ENCODE peak calls at places on chromosomes 11 and 22, in eight cellular contexts. E is stomach, X is neural progenitor cell, K is breast epithelium, U is tibial artery, Y is esophagus squamous epithelium, N is endodermal cell, B is upper lobe of right lung. J is an unnamed sample.

GRCh38 chr11:118897721-118898310 is 14.1 kb downstream of the CXCR5 start:
- DNase-seq in Y (no peak), B (no peak), U (no peak), K (no peak), X (no peak), E (no peak), N (no peak), J (no peak)

GRCh38 chr22:46798366-46799057 is 36.1 kb downstream of the TBC1D22A start:
- DNase-seq in N (peak; percentile 95), X (peak; percentile 82), K (no peak), U (peak; percentile 77), B (peak; percentile 93), Y (no peak), E (peak; percentile 81), J (peak; percentile 68)

GRCh38 chr11:13214276-13214865 is 63.2 kb upstream of the BMAL1 start:
- DNase-seq in N (no peak), B (no peak), X (no peak), K (no peak), U (no peak), E (no peak), Y (no peak), J (no peak)

GRCh38 chr22:38467904-38468760 is at the start of gene KDELR3:
- DNase-seq in X (peak; percentile 57), U (peak; percentile 77), N (peak; percentile 74), E (peak; percentile 72), B (peak; percentile 86), K (no peak), Y (no peak), J (no peak)

GRCh38 chr22:34845391-34845790 is 220.6 kb upstream of the ISX start:
- DNase-seq in K (no peak), B (no peak), N (no peak), X (no peak), U (no peak), Y (no peak), E (no peak), J (no peak)

GRCh38 chr22:49853981-49854791 is 542 bp downstream of the ZBED4 start:
- DNase-seq in Y (no peak), U (no peak), E (no peak), B (peak; percentile 78), X (peak; percentile 68), N (peak; percentile 68), K (peak; percentile 53), J (no peak)

GRCh38 chr11:79493555-79494171 is 52.8 kb upstream of the TENM4 start:
- DNase-seq in E (peak; percentile 72), X (peak; percentile 90), U (peak; percentile 81), Y (no peak), K (peak; percentile 59), B (peak; percentile 77), N (peak; percentile 98), J (peak; percentile 25)

GRCh38 chr11:84480151-84480550 is 1147.0 kb downstream of the DLG2 start:
- DNase-seq in Y (no peak), E (no peak), U (no peak), K (no peak), N (no peak), X (peak; percentile 64), B (no peak), J (no peak)

GRCh38 chr11:11510939-11511338 is 110.9 kb downstream of the GALNT18 start:
- DNase-seq in N (no peak), X (peak; percentile 46), K (no peak), B (no peak), U (no peak), E (no peak), Y (no peak), J (peak; percentile 57)

GRCh38 chr11:7251836-7252682 is at the start of gene SYT9:
- DNase-seq in N (peak; percentile 93), Y (no peak), K (peak; percentile 58), B (peak; percentile 79), E (peak; percentile 54), U (peak; percentile 62), X (peak; percentile 93), J (peak; percentile 62)

GRCh38 chr11:61974766-61975631 is 7.6 kb upstream of the FTH1 start:
- DNase-seq in N (peak; percentile 48), U (peak; percentile 81), B (peak; percentile 63), X (no peak), Y (no peak), E (peak; percentile 80), K (peak; percentile 60), J (no peak)

GRCh38 chr11:63609536-63609935 is 4.7 kb downstream of the PLAAT3 start:
- DNase-seq in K (no peak), Y (no peak), B (no peak), X (no peak), E (peak; percentile 33), N (no peak), U (peak; percentile 62), J (peak; percentile 64)

GRCh38 chr11:129918361-129918760 is 23.0 kb upstream of the NFRKB start:
- DNase-seq in E (no peak), X (no peak), N (no peak), K (no peak), B (no peak), U (no peak), Y (no peak), J (no peak)

GRCh38 chr22:39959640-39960447 is at the start of gene TMA7B:
- DNase-seq in U (no peak), E (peak; percentile 27), K (no peak), N (peak; percentile 85), X (peak; percentile 61), B (no peak), Y (no peak), J (no peak)

GRCh38 chr11:8342821-8343681 is 79.4 kb upstream of the LMO1 start:
- DNase-seq in K (no peak), B (no peak), U (no peak), X (no peak), Y (no peak), E (no peak), N (no peak), J (no peak)

GRCh38 chr22:40409613-40410113 is 39.3 kb downstream of the SGSM3 start:
- DNase-seq in N (no peak), U (no peak), K (no peak), E (no peak), Y (no peak), X (no peak), B (no peak), J (no peak)

GRCh38 chr22:25509391-25509791 is 55.1 kb upstream of the GRK3 start:
- DNase-seq in E (no peak), K (no peak), Y (no peak), U (no peak), N (no peak), B (no peak), X (no peak), J (no peak)

GRCh38 chr11:8593455-8593854 is 573 bp downstream of the STK33 start:
- DNase-seq in N (no peak), B (no peak), X (no peak), E (no peak), K (no peak), Y (no peak), U (no peak), J (no peak)

GRCh38 chr11:66362481-66363147 is 8.9 kb downstream of the SLC29A2 start:
- DNase-seq in B (no peak), U (no peak), Y (no peak), E (no peak), K (no peak), X (no peak), N (no peak), J (no peak)
- H3K27ac ChIP-seq in B (peak overlapping the region; percentile 24), U (no peak overlapping the region), Y (no peak overlapping the region), E (peak overlapping the region; percentile 42), K (peak overlapping the region; percentile 36), X (no peak overlapping the region), N (no peak overlapping the region), J (no peak overlapping the region)

DNA sequence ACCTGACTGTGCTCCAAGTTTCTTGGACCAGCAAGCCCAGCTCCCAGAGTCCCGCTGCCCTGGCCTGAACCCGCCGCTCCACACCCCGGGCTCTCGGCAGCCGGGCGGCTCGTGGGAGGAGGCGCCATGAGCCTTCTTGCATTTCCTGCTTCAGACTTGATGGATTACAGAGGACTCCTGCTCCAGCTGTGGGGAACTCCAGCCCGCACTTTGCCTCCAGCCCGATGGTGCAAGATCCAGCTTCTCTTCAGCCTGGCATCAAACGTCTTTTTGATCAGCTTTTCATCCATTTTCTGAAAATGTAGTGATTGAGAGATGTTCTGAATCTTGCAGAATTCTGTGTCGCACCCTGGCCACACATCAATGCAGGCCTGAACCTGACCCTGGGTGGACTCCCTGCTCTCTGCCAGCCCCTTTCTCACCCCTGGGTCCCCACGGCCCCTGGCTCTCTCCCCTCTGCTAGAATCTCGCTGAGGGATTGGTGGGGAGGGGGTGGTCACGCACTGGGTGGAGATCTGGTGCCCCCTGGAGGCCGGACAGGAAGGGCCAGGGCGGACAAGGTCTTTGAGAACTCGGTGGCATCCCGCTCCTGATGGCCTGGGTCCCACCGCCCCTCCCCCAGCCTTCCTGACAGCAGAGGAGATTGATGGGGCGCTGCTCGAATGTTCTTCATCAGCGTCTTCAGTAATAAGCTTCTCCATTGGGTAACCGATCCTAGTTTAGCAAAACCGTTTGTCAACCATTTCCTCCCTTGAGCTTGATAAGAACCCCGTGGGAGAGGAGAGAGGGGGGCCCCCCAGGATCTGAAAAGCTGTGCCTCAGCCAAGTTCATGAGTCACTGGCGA is 12.1 kb upstream of the NFAM1 start:
- DNase-seq in X (peak; percentile 91), U (peak; percentile 90), K (peak; percentile 75), E (peak; percentile 84), N (peak; percentile 97), Y (no peak), B (peak; percentile 89), J (peak; percentile 71)
- H3K27ac ChIP-seq in X (no peak overlapping the region), U (peak overlapping the region; percentile 66), K (peak overlapping the region; percentile 64), E (peak overlapping the region; percentile 82), N (no peak overlapping the region), Y (peak overlapping the region; percentile 89), B (peak overlapping the region; percentile 77), J (peak overlapping the region; percentile 90)

DNA sequence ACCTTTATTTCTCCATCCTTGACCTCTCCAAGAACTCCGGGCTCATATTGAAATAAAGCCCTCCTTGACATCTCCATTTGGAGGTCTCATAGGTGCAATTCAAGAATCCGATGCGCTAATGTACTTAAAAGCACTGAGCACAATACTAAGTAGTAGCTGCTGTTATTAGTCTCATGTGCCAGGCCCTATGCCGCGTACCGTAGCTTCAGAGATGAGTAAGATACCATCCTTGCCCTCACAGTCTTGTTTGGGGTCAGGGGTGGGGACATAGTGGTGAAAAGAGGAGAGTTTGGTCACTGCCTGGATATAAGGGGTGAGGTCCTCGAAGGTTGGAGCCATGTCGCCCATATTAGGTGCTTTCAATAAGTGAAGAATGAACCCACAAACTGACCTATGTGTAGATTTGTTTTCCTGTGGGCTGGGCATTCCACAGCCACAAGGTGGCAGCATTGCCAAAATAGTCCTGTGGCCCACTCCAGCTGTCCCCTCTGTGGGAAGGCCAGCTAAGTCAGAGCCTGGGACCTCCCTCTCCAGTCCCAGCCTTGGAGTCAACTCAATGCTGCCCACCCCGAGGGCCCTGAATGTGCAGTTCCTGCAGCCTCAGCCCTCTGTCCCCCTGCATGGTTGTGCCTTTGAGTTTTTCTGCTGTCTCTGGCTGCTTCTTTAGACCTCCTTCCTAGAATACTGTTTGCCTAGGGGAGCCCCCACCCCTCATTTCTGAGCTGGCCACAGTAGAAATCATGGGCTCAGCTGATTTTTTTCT is 6.5 kb downstream of the DCPS start:
- DNase-seq in X (peak; percentile 88), N (peak; percentile 92), B (peak; percentile 78), E (peak; percentile 74), Y (no peak), K (peak; percentile 60), U (peak; percentile 83), J (peak; percentile 40)
- H3K27ac ChIP-seq in X (no peak overlapping the region), N (no peak overlapping the region), B (peak overlapping the region; percentile 47), E (no peak overlapping the region), Y (no peak overlapping the region), K (no peak overlapping the region), U (no peak overlapping the region), J (no peak overlapping the region)

DNA sequence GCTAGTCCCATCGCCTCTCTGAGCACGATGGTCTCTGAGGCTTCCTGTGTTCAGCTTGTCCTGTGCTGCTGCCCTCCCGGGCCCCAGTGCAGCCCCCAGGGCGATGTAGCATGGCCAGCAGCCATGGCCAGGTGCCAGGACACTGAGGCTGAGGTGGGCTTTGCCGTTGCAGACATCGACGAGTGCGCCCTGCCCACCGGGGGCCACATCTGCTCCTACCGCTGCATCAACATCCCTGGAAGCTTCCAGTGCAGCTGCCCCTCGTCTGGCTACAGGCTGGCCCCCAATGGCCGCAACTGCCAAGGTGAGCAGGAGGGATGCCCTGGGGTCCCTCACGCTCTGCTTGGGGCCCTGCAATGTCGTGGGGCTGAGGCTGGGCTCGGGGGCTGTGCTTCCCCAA is 45.8 kb downstream of the FBLN1 start:
- DNase-seq in E (no peak), X (no peak), U (peak; percentile 67), B (no peak), K (no peak), Y (no peak), N (no peak), J (no peak)
- H3K27ac ChIP-seq in E (peak overlapping the region; percentile 86), X (no peak overlapping the region), U (peak overlapping the region; percentile 94), B (peak overlapping the region; percentile 30), K (peak overlapping the region; percentile 90), Y (peak overlapping the region; percentile 95), N (no peak overlapping the region), J (no peak overlapping the region)